ENCODE peak calls at places on chromosome 19, in seven cellular contexts. M, Q, R, J, Z, V and I are unnamed samples.
A peak's percentile ranks its signal among the peaks of the same experiment; 100 is the strongest.

GRCh38 chr19:49422407-49423277 is 599 bp downstream of the PTH2 start:
- DNase-seq in M (no peak), Q (no peak), R (peak; percentile 92), J (peak; percentile 17), Z (peak; percentile 38), V (peak; percentile 39), I (no peak)

GRCh38 chr19:42038675-42039074 is 31.3 kb downstream of the GRIK5 start:
- DNase-seq in M (no peak), Q (no peak), R (no peak), J (no peak), Z (peak; percentile 73), V (no peak), I (peak; percentile 13)

GRCh38 chr19:6551607-6552450 is 21.0 kb downstream of the TNFSF9 start:
- DNase-seq in M (no peak), Q (no peak), R (peak; percentile 83), J (no peak), Z (no peak), V (peak; percentile 27), I (no peak)

GRCh38 chr19:45739498-45740439 is 6.5 kb downstream of the MEIOSIN start:
- DNase-seq in M (no peak), Q (no peak), R (no peak), J (no peak), Z (no peak), V (no peak), I (no peak)

GRCh38 chr19:29671393-29672076 is 6.3 kb downstream of the PLEKHF1 start:
- DNase-seq in M (peak; percentile 34), Q (peak; percentile 24), R (no peak), J (no peak), Z (peak; percentile 68), V (peak; percentile 66), I (no peak)

GRCh38 chr19:36049080-36049698 is 4.9 kb downstream of the THAP8 start:
- DNase-seq in M (no peak), Q (no peak), R (no peak), J (no peak), Z (no peak), V (peak; percentile 9), I (no peak)

GRCh38 chr19:45705115-45705514 is 12.6 kb downstream of the QPCTL start:
- DNase-seq in M (no peak), Q (no peak), R (no peak), J (no peak), Z (no peak), V (no peak), I (no peak)

GRCh38 chr19:42172261-42172660 is 40.0 kb upstream of the POU2F2 start:
- DNase-seq in M (no peak), Q (no peak), R (no peak), J (no peak), Z (no peak), V (no peak), I (no peak)

GRCh38 chr19:12872941-12873890 is 8.0 kb downstream of the DNASE2 start:
- DNase-seq in M (peak; percentile 74), Q (peak; percentile 52), R (peak; percentile 21), J (peak; percentile 37), Z (no peak), V (peak; percentile 61), I (peak; percentile 30)

GRCh38 chr19:54905411-54905810 is 537 bp upstream of the NCR1 start:
- DNase-seq in M (no peak), Q (no peak), R (no peak), J (no peak), Z (no peak), V (no peak), I (no peak)

GRCh38 chr19:12864721-12865715 is 16.2 kb downstream of the DNASE2 start:
- DNase-seq in M (no peak), Q (no peak), R (no peak), J (no peak), Z (no peak), V (no peak), I (no peak)

GRCh38 chr19:4431808-4432674 is 25.6 kb downstream of the UBXN6 start:
- DNase-seq in M (no peak), Q (no peak), R (no peak), J (no peak), Z (no peak), V (no peak), I (no peak)

GRCh38 chr19:18777156-18777724 is 13.9 kb downstream of the COMP start:
- DNase-seq in M (no peak), Q (no peak), R (peak; percentile 49), J (no peak), Z (no peak), V (no peak), I (no peak)

GRCh38 chr19:8252922-8253589 is 43.9 kb downstream of the CERS4 start:
- DNase-seq in M (peak; percentile 84), Q (peak; percentile 71), R (peak; percentile 92), J (peak; percentile 70), Z (peak; percentile 85), V (peak; percentile 73), I (peak; percentile 64)

GRCh38 chr19:7595466-7596133 is at the start of gene CAMSAP3:
- DNase-seq in M (peak; percentile 73), Q (no peak), R (peak; percentile 94), J (no peak), Z (no peak), V (peak; percentile 14), I (peak; percentile 51)

GRCh38 chr19:29271911-29272310 is 59.0 kb upstream of the UQCRFS1 start:
- DNase-seq in M (no peak), Q (no peak), R (no peak), J (no peak), Z (no peak), V (no peak), I (no peak)

GRCh38 chr19:7772752-7773291 is 9.8 kb downstream of the CLEC4M start:
- DNase-seq in M (no peak), Q (no peak), R (no peak), J (no peak), Z (no peak), V (peak; percentile 10), I (peak; percentile 39)

GRCh38 chr19:55086730-55087541 is 11.3 kb downstream of the EPS8L1 start:
- DNase-seq in M (no peak), Q (peak; percentile 91), R (peak; percentile 99), J (peak; percentile 91), Z (peak; percentile 96), V (peak; percentile 92), I (peak; percentile 87)

GRCh38 chr19:1690570-1691307 is 38.3 kb upstream of the TCF3 start:
- DNase-seq in M (peak; percentile 75), Q (no peak), R (peak; percentile 83), J (no peak), Z (no peak), V (peak; percentile 20), I (no peak)

GRCh38 chr19:33493401-33494275 is 28.0 kb downstream of the PEPD start:
- DNase-seq in M (no peak), Q (no peak), R (no peak), J (no peak), Z (no peak), V (no peak), I (no peak)

GRCh38 chr19:29376855-29377354 is 148.9 kb upstream of the VSTM2B start:
- DNase-seq in M (no peak), Q (no peak), R (no peak), J (no peak), Z (no peak), V (no peak), I (no peak)

GRCh38 chr19:55600336-55601028 is 394 bp downstream of the ZNF524 start:
- DNase-seq in M (peak; percentile 93), Q (no peak), R (peak; percentile 96), J (peak; percentile 54), Z (peak; percentile 76), V (no peak), I (no peak)

GRCh38 chr19:38318595-38319142 is 976 bp upstream of the KCNK6 start:
- DNase-seq in M (no peak), Q (no peak), R (no peak), J (no peak), Z (peak; percentile 55), V (no peak), I (no peak)
- H3K4me3 ChIP-seq in M (no peak overlapping the region), Q (no peak overlapping the region), R (peak overlapping the region; percentile 57), J (no peak overlapping the region), Z (peak overlapping the region; percentile 83), V (no peak overlapping the region), I (no peak overlapping the region)

GRCh38 chr19:40523322-40524047 is 53.2 kb upstream of the SHKBP1 start:
- DNase-seq in M (peak; percentile 84), Q (peak; percentile 25), R (peak; percentile 83), J (peak; percentile 44), Z (peak; percentile 36), V (peak; percentile 47), I (peak; percentile 49)
- TF ChIP-seq CTCF in M (peak; percentile 87), Q (peak; percentile 83), R (peak; percentile 81), J (peak; percentile 62), Z (peak; percentile 57), V (peak; percentile 65), I (peak; percentile 65)

GRCh38 chr19:39031368-39032163 is 783 bp downstream of the FBXO27 start:
- DNase-seq in M (peak; percentile 93), Q (peak; percentile 40), R (peak; percentile 99), J (no peak), Z (peak; percentile 87), V (no peak), I (peak; percentile 73)

GRCh38 chr19:39038098-39038497 is 5.7 kb upstream of the FBXO27 start:
- DNase-seq in M (no peak), Q (peak; percentile 43), R (peak; percentile 87), J (peak; percentile 25), Z (no peak), V (peak; percentile 47), I (peak; percentile 27)

GRCh38 chr19:39037194-39037593 is 4.8 kb upstream of the FBXO27 start:
- DNase-seq in M (no peak), Q (no peak), R (no peak), J (no peak), Z (no peak), V (no peak), I (no peak)

GRCh38 chr19:39030854-39031367 is 1.4 kb downstream of the FBXO27 start:
- DNase-seq in M (no peak), Q (no peak), R (no peak), J (no peak), Z (no peak), V (no peak), I (no peak)

GRCh38 chr19:39032164-39032918 is at the start of gene FBXO27:
- DNase-seq in M (no peak), Q (no peak), R (peak; percentile 72), J (no peak), Z (peak; percentile 18), V (no peak), I (no peak)
- H3K4me3 ChIP-seq in M (peak within 1 kb of the TSS; percentile 67), Q (peak within 1 kb of the TSS; percentile 63), R (peak within 1 kb of the TSS; percentile 74), J (peak within 1 kb of the TSS; percentile 55), Z (peak within 1 kb of the TSS; percentile 76), V (peak within 1 kb of the TSS; percentile 45), I (peak within 1 kb of the TSS; percentile 74)

DNA sequence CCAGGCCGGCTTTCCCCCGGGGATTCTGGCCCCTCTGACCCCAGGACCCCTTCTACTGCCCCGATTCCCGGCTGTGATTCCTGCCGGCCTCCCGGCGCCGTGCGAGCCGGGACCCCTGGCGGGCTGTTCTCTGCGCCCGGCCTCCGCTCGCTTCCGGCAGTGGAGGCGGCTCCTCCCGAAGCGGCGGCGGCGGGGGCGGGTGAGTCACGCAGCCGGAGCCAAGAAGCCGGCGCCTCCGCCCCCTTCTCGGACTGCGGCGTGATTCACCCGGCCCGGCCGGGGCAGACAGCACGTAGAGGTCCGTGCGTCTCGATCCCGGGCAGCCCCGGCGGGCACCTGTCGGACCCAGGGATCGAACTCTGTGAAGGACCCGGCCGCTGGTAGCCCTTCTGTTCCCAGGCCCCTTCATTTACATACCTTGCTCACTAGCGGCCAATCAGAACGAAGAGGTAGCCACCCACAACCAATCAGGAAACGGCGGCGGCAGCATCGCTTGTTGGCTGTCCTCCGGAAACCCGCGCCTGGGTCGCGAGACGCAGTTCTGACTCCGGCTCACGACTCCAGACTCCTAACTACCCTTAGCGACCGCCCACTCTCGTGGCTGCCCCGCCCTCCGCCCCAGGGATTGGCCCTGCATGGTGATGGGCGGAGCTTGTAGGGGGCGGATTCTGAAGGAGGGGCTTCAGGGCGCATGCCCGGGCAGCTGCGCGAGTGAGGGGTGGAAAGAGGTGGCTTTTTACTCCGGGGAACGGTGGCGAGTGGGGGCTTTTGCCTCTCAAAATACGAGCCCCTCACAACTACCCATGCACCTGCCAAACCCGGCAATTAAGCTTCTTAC is at the start of gene SERTAD1:
- DNase-seq in M (peak; percentile 99), Q (peak; percentile 99), R (peak; percentile 100), J (peak; percentile 99), Z (peak; percentile 100), V (peak; percentile 98), I (peak; percentile 99)
- TF ChIP-seq CTCF in M (peak; percentile 88), Q (peak; percentile 64), R (peak; percentile 95), J (peak; percentile 49), Z (peak; percentile 84), V (peak; percentile 27), I (peak; percentile 49)